ENCODE peak calls at places on chromosomes 6 and 20, in six cellular contexts. U is cardiac fibroblast; V is CD8-positive, alpha-beta memory T cell; M is aorta; F is T47D; N is GM03348. A is an unnamed sample.

GRCh38 chr20:6828794-6829423 is 61.4 kb downstream of the BMP2 start:
- DNase-seq in U (peak), V (no peak), M (no peak), F (peak), N (peak), A (peak)

GRCh38 chr20:25076731-25077609 is 5.0 kb downstream of the VSX1 start:
- DNase-seq in U (peak), V (no peak), M (no peak), F (peak), N (peak), A (no peak)

GRCh38 chr6:150372051-150372450 is 3.2 kb downstream of the IYD start:
- DNase-seq in U (no peak), V (no peak), M (no peak), F (no peak), N (no peak), A (no peak)

GRCh38 chr6:6559994-6560393 is 28.5 kb upstream of the LY86 start:
- DNase-seq in U (no peak), V (no peak), M (no peak), F (no peak), N (no peak), A (no peak)

GRCh38 chr6:166542580-166542912 is 43.9 kb downstream of the RAMACL start:
- DNase-seq in U (no peak), V (no peak), M (no peak), F (peak), N (no peak), A (no peak)

GRCh38 chr6:138514860-138515540 is 15.7 kb upstream of the NHSL1 start:
- DNase-seq in U (no peak), V (no peak), M (no peak), F (no peak), N (no peak), A (no peak)

GRCh38 chr20:44683263-44684046 is 31.7 kb upstream of the CCN5 start:
- DNase-seq in U (peak), V (peak), M (no peak), F (peak), N (peak), A (peak)

GRCh38 chr6:107707346-107708270 is 116.5 kb downstream of the SCML4 start:
- DNase-seq in U (no peak), V (no peak), M (no peak), F (no peak), N (no peak), A (no peak)

GRCh38 chr6:10401632-10402223 is 13.1 kb downstream of the TFAP2A start:
- DNase-seq in U (no peak), V (no peak), M (no peak), F (no peak), N (no peak), A (no peak)

GRCh38 chr6:53437557-53438202 is 88.9 kb upstream of the ELOVL5 start:
- DNase-seq in U (peak), V (peak), M (no peak), F (peak), N (peak), A (no peak)

A was measured in left ventricle myocardium inferior.